ENCODE peak calls at places on chromosomes 6 and 20, in five cellular contexts. One of them, this sample, is unnamed.

GRCh38 chr6:27752038-27752885 is 159.9 kb downstream of the OR2B2 start:
- DNase-seq in ascending aorta: peak; percentile 71
- DNase-seq in tibial artery: peak; percentile 40
- DNase-seq in body of pancreas: peak; percentile 77
- DNase-seq in fibroblast of lung: peak; percentile 84
- DNase-seq in this sample: peak; percentile 85

GRCh38 chr20:24820345-24820744 is 128.7 kb upstream of the CST7 start:
- DNase-seq in ascending aorta: no peak
- DNase-seq in tibial artery: no peak
- DNase-seq in body of pancreas: no peak
- DNase-seq in fibroblast of lung: no peak
- DNase-seq in this sample: no peak

GRCh38 chr6:41787219-41787917 is at the start of gene TOMM6:
- DNase-seq in ascending aorta: peak; percentile 97
- DNase-seq in tibial artery: peak; percentile 92
- DNase-seq in body of pancreas: peak; percentile 96
- DNase-seq in fibroblast of lung: peak; percentile 95
- DNase-seq in this sample: peak; percentile 96

GRCh38 chr6:117740605-117741004 is 65.3 kb downstream of the NUS1 start:
- DNase-seq in ascending aorta: no peak
- DNase-seq in tibial artery: no peak
- DNase-seq in body of pancreas: no peak
- DNase-seq in fibroblast of lung: no peak
- DNase-seq in this sample: no peak

GRCh38 chr6:108721308-108721707 is 126.9 kb upstream of the ARMC2 start:
- DNase-seq in ascending aorta: peak; percentile 37
- DNase-seq in tibial artery: no peak
- DNase-seq in body of pancreas: no peak
- DNase-seq in fibroblast of lung: no peak
- DNase-seq in this sample: no peak

GRCh38 chr6:82257088-82257774 is 9.7 kb upstream of the IBTK start:
- DNase-seq in ascending aorta: no peak
- DNase-seq in tibial artery: no peak
- DNase-seq in body of pancreas: no peak
- DNase-seq in fibroblast of lung: no peak
- DNase-seq in this sample: no peak

GRCh38 chr6:74964871-74965441 is 240.9 kb downstream of the COL12A1 start:
- DNase-seq in ascending aorta: no peak
- DNase-seq in tibial artery: no peak
- DNase-seq in body of pancreas: no peak
- DNase-seq in fibroblast of lung: no peak
- DNase-seq in this sample: peak; percentile 27

GRCh38 chr6:44567406-44567805 is 179.9 kb downstream of the CDC5L start:
- DNase-seq in ascending aorta: peak; percentile 69
- DNase-seq in tibial artery: peak; percentile 38
- DNase-seq in body of pancreas: peak; percentile 52
- DNase-seq in fibroblast of lung: no peak
- DNase-seq in this sample: no peak

GRCh38 chr20:24892931-24893330 is 56.1 kb upstream of the CST7 start:
- DNase-seq in ascending aorta: no peak
- DNase-seq in tibial artery: no peak
- DNase-seq in body of pancreas: no peak
- DNase-seq in fibroblast of lung: no peak
- DNase-seq in this sample: no peak

GRCh38 chr6:20334334-20334733 is 67.3 kb upstream of the E2F3 start:
- DNase-seq in ascending aorta: no peak
- DNase-seq in tibial artery: no peak
- DNase-seq in body of pancreas: no peak
- DNase-seq in fibroblast of lung: no peak
- DNase-seq in this sample: no peak

GRCh38 chr6:88982720-88983119 is 19.3 kb upstream of the RNGTT start:
- DNase-seq in ascending aorta: peak; percentile 91
- DNase-seq in tibial artery: peak; percentile 83
- DNase-seq in body of pancreas: peak; percentile 73
- DNase-seq in fibroblast of lung: peak; percentile 89
- DNase-seq in this sample: peak; percentile 78

GRCh38 chr6:33620584-33621395 is at the start of gene ITPR3:
- DNase-seq in ascending aorta: no peak
- DNase-seq in tibial artery: peak; percentile 43
- DNase-seq in body of pancreas: peak; percentile 77
- DNase-seq in fibroblast of lung: peak; percentile 71
- DNase-seq in this sample: peak; percentile 69

GRCh38 chr20:3727333-3728035 is 5.0 kb upstream of the HSPA12B start:
- DNase-seq in ascending aorta: no peak
- DNase-seq in tibial artery: peak; percentile 66
- DNase-seq in body of pancreas: no peak
- DNase-seq in fibroblast of lung: peak; percentile 48
- DNase-seq in this sample: peak; percentile 42

GRCh38 chr6:38901802-38902522 is 146.6 kb upstream of the GLP1R start:
- DNase-seq in ascending aorta: no peak
- DNase-seq in tibial artery: no peak
- DNase-seq in body of pancreas: no peak
- DNase-seq in fibroblast of lung: no peak
- DNase-seq in this sample: no peak

GRCh38 chr6:159871911-159872310 is 18.9 kb upstream of the MAS1 start:
- DNase-seq in ascending aorta: no peak
- DNase-seq in tibial artery: no peak
- DNase-seq in body of pancreas: no peak
- DNase-seq in fibroblast of lung: no peak
- DNase-seq in this sample: no peak

GRCh38 chr20:19207541-19207940 is 4.9 kb upstream of the SLC24A3 start:
- DNase-seq in ascending aorta: no peak
- DNase-seq in tibial artery: no peak
- DNase-seq in body of pancreas: no peak
- DNase-seq in fibroblast of lung: no peak
- DNase-seq in this sample: no peak

GRCh38 chr6:137645850-137646249 is 151.7 kb upstream of the OLIG3 start:
- DNase-seq in ascending aorta: no peak
- DNase-seq in tibial artery: no peak
- DNase-seq in body of pancreas: no peak
- DNase-seq in fibroblast of lung: no peak
- DNase-seq in this sample: no peak

GRCh38 chr6:108947114-108947854 is 99.1 kb downstream of the ARMC2 start:
- DNase-seq in ascending aorta: no peak
- DNase-seq in tibial artery: peak; percentile 66
- DNase-seq in body of pancreas: peak; percentile 73
- DNase-seq in fibroblast of lung: peak; percentile 89
- DNase-seq in this sample: peak; percentile 96

GRCh38 chr20:8213831-8214587 is 81.9 kb downstream of the PLCB1 start:
- DNase-seq in ascending aorta: no peak
- DNase-seq in tibial artery: no peak
- DNase-seq in body of pancreas: no peak
- DNase-seq in fibroblast of lung: no peak
- DNase-seq in this sample: no peak

GRCh38 chr6:169571123-169571962 is 130.5 kb downstream of the WDR27 start:
- DNase-seq in ascending aorta: no peak
- DNase-seq in tibial artery: no peak
- DNase-seq in body of pancreas: no peak
- DNase-seq in fibroblast of lung: peak; percentile 47
- DNase-seq in this sample: peak; percentile 20

GRCh38 chr6:31697555-31697954 is 5.6 kb downstream of the ABHD16A start:
- DNase-seq in ascending aorta: no peak
- DNase-seq in tibial artery: no peak
- DNase-seq in body of pancreas: no peak
- DNase-seq in fibroblast of lung: no peak
- DNase-seq in this sample: no peak

GRCh38 chr6:165987483-165988305 is 180.0 kb downstream of the TBXT start:
- DNase-seq in ascending aorta: peak; percentile 78
- DNase-seq in tibial artery: peak; percentile 51
- DNase-seq in body of pancreas: peak; percentile 80
- DNase-seq in fibroblast of lung: peak; percentile 91
- DNase-seq in this sample: peak; percentile 94

GRCh38 chr6:34022873-34023255 is 123.0 kb downstream of the GRM4 start:
- DNase-seq in ascending aorta: no peak
- DNase-seq in tibial artery: no peak
- DNase-seq in body of pancreas: no peak
- DNase-seq in fibroblast of lung: no peak
- DNase-seq in this sample: no peak

GRCh38 chr6:132933085-132933484 is 118.7 kb downstream of the RPS12 start:
- DNase-seq in ascending aorta: no peak
- DNase-seq in tibial artery: no peak
- DNase-seq in body of pancreas: no peak
- DNase-seq in fibroblast of lung: no peak
- DNase-seq in this sample: no peak

GRCh38 chr20:31673943-31674463 is 36.3 kb downstream of the COX4I2 start:
- DNase-seq in ascending aorta: no peak
- DNase-seq in tibial artery: no peak
- DNase-seq in body of pancreas: no peak
- DNase-seq in fibroblast of lung: no peak
- DNase-seq in this sample: no peak
- H3K4me3 ChIP-seq in ascending aorta: no peak overlapping the region
- H3K4me3 ChIP-seq in tibial artery: no peak overlapping the region
- H3K4me3 ChIP-seq in body of pancreas: no peak overlapping the region
- H3K4me3 ChIP-seq in fibroblast of lung: no peak overlapping the region
- H3K4me3 ChIP-seq in this sample: no peak overlapping the region

GRCh38 chr6:148959511-148959910 is 212.7 kb downstream of the UST start:
- DNase-seq in ascending aorta: no peak
- DNase-seq in tibial artery: no peak
- DNase-seq in body of pancreas: no peak
- DNase-seq in fibroblast of lung: no peak
- DNase-seq in this sample: no peak

GRCh38 chr6:148962854-148963515 is 216.2 kb downstream of the UST start:
- DNase-seq in ascending aorta: no peak
- DNase-seq in tibial artery: no peak
- DNase-seq in body of pancreas: no peak
- DNase-seq in fibroblast of lung: no peak
- DNase-seq in this sample: no peak

GRCh38 chr6:148954934-148955915 is 208.4 kb downstream of the UST start:
- DNase-seq in ascending aorta: no peak
- DNase-seq in tibial artery: no peak
- DNase-seq in body of pancreas: no peak
- DNase-seq in fibroblast of lung: peak; percentile 71
- DNase-seq in this sample: peak; percentile 99

GRCh38 chr6:148954461-148954860 is 207.6 kb downstream of the UST start:
- DNase-seq in ascending aorta: no peak
- DNase-seq in tibial artery: no peak
- DNase-seq in body of pancreas: no peak
- DNase-seq in fibroblast of lung: no peak
- DNase-seq in this sample: peak; percentile 78

DNA sequence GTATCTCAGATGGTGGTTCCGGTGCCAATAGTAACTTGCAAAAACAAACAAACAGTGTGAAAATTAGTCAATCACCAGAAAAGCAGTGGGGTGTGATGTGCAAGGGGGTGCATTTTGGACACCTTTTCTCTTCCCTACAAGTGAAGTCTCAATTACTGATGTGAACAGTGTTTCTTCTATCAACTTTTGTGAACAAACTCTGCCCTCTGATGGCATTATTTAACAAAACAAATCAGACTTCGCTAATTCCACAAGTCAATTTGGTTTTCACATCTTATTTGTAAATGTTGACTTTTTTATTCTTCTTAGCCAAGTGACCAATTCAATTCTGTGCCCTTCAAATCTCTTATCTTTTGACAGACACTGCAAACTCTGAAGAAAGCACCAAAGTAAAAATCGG is 212.2 kb downstream of the UST start:
- DNase-seq in ascending aorta: no peak
- DNase-seq in tibial artery: no peak
- DNase-seq in body of pancreas: no peak
- DNase-seq in fibroblast of lung: no peak
- DNase-seq in this sample: no peak
- TF ChIP-seq CTCF in ascending aorta: no peak
- TF ChIP-seq CTCF in tibial artery: no peak
- TF ChIP-seq CTCF in body of pancreas: no peak
- TF ChIP-seq CTCF in fibroblast of lung: no peak
- TF ChIP-seq CTCF in this sample: no peak

DNA sequence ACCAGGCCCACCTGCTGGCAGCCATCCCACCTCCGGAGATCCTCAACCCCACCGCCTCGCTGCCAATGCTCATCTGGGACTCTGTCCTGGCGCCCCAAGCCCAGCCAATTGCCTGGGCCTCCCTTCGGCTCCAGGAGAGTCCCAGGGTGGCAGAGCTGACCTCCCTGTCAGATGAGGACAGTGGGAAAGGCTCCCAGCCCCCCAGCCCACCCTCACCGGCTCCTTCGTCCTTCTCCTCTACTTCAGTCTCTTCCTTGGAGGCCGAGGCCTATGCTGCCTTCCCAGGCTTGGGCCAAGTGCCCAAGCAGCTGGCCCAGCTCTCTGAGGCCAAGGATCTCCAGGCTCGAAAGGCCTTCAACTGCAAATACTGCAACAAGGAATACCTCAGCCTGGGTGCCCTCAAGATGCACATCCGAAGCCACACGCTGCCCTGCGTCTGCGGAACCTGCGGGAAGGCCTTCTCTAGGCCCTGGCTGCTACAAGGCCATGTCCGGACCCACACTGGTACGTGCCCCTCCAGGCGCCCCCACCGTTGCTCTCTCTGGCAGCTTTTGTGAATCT is 1.1 kb downstream of the SNAI1 start:
- DNase-seq in ascending aorta: no peak
- DNase-seq in tibial artery: no peak
- DNase-seq in body of pancreas: no peak
- DNase-seq in fibroblast of lung: peak; percentile 63
- DNase-seq in this sample: no peak
- H3K4me3 ChIP-seq in ascending aorta: peak overlapping the region; percentile 66
- H3K4me3 ChIP-seq in tibial artery: peak overlapping the region; percentile 48
- H3K4me3 ChIP-seq in body of pancreas: no peak overlapping the region
- H3K4me3 ChIP-seq in fibroblast of lung: peak overlapping the region; percentile 87
- H3K4me3 ChIP-seq in this sample: peak overlapping the region; percentile 86

DNA sequence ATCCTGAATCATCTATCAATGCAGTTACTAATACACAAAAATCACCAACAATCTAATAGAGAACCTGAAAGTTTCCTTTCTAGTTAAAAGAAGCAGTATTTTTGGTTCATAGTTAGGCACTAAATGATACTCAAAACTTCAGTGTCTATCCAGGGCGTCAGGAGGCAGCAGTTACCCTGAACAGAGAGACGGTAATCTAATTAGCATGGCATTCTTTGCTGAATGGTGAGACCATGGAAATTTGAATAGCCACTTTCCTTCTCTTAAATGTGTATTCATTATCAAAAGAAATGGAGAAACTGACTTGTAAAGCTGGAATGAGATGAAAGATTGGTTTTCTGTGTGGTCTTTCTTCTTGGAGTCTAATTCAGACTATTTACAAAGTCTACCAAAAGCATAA is 146.6 kb upstream of the BMP5 start:
- DNase-seq in ascending aorta: no peak
- DNase-seq in tibial artery: no peak
- DNase-seq in body of pancreas: no peak
- DNase-seq in fibroblast of lung: no peak
- DNase-seq in this sample: no peak
- TF ChIP-seq CTCF in ascending aorta: no peak
- TF ChIP-seq CTCF in tibial artery: no peak
- TF ChIP-seq CTCF in body of pancreas: no peak
- TF ChIP-seq CTCF in fibroblast of lung: no peak
- TF ChIP-seq CTCF in this sample: peak; percentile 34

DNA sequence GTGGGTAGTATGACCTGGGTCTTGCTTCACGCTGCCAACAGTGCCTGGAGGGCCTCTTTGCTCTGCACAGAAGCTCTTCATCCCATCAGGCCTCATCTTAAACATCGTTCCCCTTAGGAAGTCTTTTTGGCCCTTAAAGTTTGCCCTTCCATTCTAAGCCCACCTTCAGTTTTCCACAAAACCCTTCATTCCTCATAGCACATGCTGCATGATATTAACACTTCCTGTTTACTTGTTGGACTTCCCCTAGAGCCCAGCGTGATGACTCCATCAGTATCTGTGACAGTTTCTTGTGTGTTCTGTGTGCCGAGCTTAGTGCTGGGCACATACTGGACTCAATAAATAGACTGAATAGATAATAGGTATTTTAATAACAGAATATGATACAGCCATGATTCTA is 2.2 kb downstream of the NT5DC1 start:
- DNase-seq in ascending aorta: no peak
- DNase-seq in tibial artery: no peak
- DNase-seq in body of pancreas: no peak
- DNase-seq in fibroblast of lung: no peak
- DNase-seq in this sample: no peak
- H3K4me3 ChIP-seq in ascending aorta: no peak overlapping the region
- H3K4me3 ChIP-seq in tibial artery: no peak overlapping the region
- H3K4me3 ChIP-seq in body of pancreas: no peak overlapping the region
- H3K4me3 ChIP-seq in fibroblast of lung: no peak overlapping the region
- H3K4me3 ChIP-seq in this sample: no peak overlapping the region